ENCODE peak calls at places on chromosomes 3 and 15, in five cellular contexts. E is choroid plexus epithelial cell, Z is adrenal gland, U is IMR-90, P is sigmoid colon. S is an unnamed sample.
A peak's percentile ranks its signal among the peaks of the same experiment; 100 is the strongest.

GRCh38 chr3:53009826-53010539 is 35.9 kb downstream of the SFMBT1 start:
- DNase-seq in U (no peak), P (no peak), E (no peak), Z (no peak), S (no peak)

GRCh38 chr3:132119531-132119930 is 84.7 kb upstream of the CPNE4 start:
- DNase-seq in E (no peak), U (no peak), P (no peak), Z (no peak), S (no peak)

GRCh38 chr15:65384505-65384894 is 6.7 kb upstream of the IGDCC3 start:
- DNase-seq in E (no peak), U (no peak), P (no peak), Z (no peak), S (no peak)

GRCh38 chr15:57253082-57253481 is 123.2 kb upstream of the CGNL1 start:
- DNase-seq in E (peak; percentile 50), Z (no peak), P (no peak), U (no peak), S (no peak)

GRCh38 chr3:117748131-117748530 is 1038.6 kb downstream of the TUSC7 start:
- DNase-seq in U (peak; percentile 42), P (no peak), E (peak; percentile 50), Z (no peak), S (no peak)

GRCh38 chr3:71955549-71956373 is 170.8 kb upstream of the PROK2 start:
- DNase-seq in E (peak; percentile 89), U (peak; percentile 70), P (peak; percentile 82), Z (peak; percentile 88), S (peak; percentile 48)

GRCh38 chr15:57502116-57502515 is 89.6 kb upstream of the MYZAP start:
- DNase-seq in E (peak; percentile 47), U (no peak), Z (no peak), P (no peak), S (no peak)

GRCh38 chr3:183844606-183845005 is 19.2 kb upstream of the MAP6D1 start:
- DNase-seq in E (peak; percentile 87), U (peak; percentile 92), P (no peak), Z (no peak), S (no peak)

GRCh38 chr3:124928333-124929202 is 6.0 kb downstream of the MUC13 start:
- DNase-seq in P (peak; percentile 77), Z (peak; percentile 85), U (peak; percentile 74), E (peak; percentile 85), S (no peak)

DNA sequence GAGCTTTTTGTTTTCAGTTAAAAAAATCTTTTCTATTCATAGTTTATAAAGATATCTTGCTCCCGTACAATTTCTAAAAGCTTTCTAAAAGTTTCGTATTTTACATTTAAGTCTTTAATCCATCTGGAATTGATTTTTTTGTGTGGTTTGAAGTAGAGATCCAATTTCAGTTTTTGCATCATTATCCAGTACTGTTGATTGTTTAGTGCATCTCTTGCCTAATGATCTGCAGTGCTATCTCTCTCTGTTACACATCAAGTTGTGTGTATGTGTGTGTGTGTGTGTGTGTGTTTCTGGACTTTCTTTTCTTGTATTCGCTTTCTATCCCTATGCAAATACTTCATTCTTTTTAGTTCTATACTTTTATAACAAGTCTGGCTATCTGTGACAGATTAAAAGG is 605.8 kb upstream of the DPPA4 start:
- DNase-seq in E (no peak), P (no peak), Z (no peak), U (peak; percentile 9), S (no peak)
- TF ChIP-seq CTCF in E (no peak), P (no peak), Z (no peak), U (no peak), S (no peak)

GRCh38 chr3:126200534-126200933 is 20.1 kb upstream of the ALDH1L1 start:
- DNase-seq in U (no peak), P (no peak), Z (no peak), E (no peak), S (no peak)

GRCh38 chr3:126199256-126199655 is 18.9 kb upstream of the ALDH1L1 start:
- DNase-seq in Z (no peak), U (no peak), P (no peak), E (no peak), S (no peak)

GRCh38 chr3:126201168-126201567 is 20.8 kb upstream of the ALDH1L1 start:
- DNase-seq in U (no peak), Z (no peak), E (no peak), P (no peak), S (no peak)

GRCh38 chr3:126197343-126197742 is 17.0 kb upstream of the ALDH1L1 start:
- DNase-seq in E (no peak), U (no peak), Z (no peak), P (no peak), S (no peak)

GRCh38 chr3:126197854-126198584 is 17.6 kb upstream of the ALDH1L1 start:
- DNase-seq in U (peak; percentile 60), P (peak; percentile 87), Z (peak; percentile 88), E (peak; percentile 89), S (no peak)
- TF ChIP-seq CTCF in U (peak; percentile 72), P (peak; percentile 74), Z (peak; percentile 68), E (peak; percentile 98), S (peak; percentile 16)

GRCh38 chr3:70805044-70805732 is 492.8 kb upstream of the MDFIC2 start:
- DNase-seq in P (no peak), U (peak; percentile 80), Z (no peak), E (peak; percentile 73), S (no peak)
- TF ChIP-seq CTCF in P (no peak), U (no peak), Z (no peak), E (peak; percentile 26), S (no peak)

GRCh38 chr3:15205934-15206661 is at the start of gene CAPN7:
- DNase-seq in U (peak; percentile 91), E (peak; percentile 94), Z (peak; percentile 98), P (peak; percentile 98), S (peak; percentile 96)
- TF ChIP-seq CTCF in U (peak; percentile 55), E (peak; percentile 55), Z (peak; percentile 39), P (peak; percentile 36), S (no peak)

GRCh38 chr3:176650478-176650877 is 546.8 kb downstream of the TBL1XR1 start:
- DNase-seq in Z (no peak), U (peak; percentile 35), E (peak; percentile 33), P (no peak), S (no peak)
- TF ChIP-seq CTCF in Z (no peak), U (no peak), E (peak; percentile 27), P (no peak), S (peak; percentile 57)

DNA sequence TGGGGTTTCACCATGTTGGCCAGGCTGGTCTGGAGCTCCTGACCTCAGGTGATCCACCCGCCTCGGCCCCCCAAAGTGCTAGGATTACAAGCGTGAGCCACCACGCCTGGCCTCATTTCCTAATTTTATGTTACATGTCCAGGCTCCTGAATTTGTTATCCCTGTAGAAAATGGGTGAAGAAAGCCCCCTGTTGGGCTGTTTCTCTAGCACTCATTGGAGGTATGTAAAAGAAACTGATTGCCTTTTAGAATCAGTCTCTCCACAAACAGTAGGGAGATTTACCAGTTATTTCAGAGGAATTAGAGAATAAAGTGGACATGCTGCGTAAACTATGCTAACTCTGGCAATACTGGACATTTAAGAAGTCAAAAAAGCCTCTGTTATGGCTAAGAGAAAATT is 364.1 kb upstream of the TBL1XR1 start:
- DNase-seq in Z (no peak), P (no peak), U (no peak), E (peak; percentile 14), S (no peak)
- TF ChIP-seq CTCF in Z (no peak), P (no peak), U (no peak), E (peak; percentile 16), S (no peak)

GRCh38 chr3:186976802-186977201 is 46.5 kb downstream of the ST6GAL1 start:
- DNase-seq in Z (no peak), U (no peak), E (peak; percentile 48), P (no peak), S (no peak)
- TF ChIP-seq CTCF in Z (no peak), U (no peak), E (no peak), P (no peak), S (no peak)

DNA sequence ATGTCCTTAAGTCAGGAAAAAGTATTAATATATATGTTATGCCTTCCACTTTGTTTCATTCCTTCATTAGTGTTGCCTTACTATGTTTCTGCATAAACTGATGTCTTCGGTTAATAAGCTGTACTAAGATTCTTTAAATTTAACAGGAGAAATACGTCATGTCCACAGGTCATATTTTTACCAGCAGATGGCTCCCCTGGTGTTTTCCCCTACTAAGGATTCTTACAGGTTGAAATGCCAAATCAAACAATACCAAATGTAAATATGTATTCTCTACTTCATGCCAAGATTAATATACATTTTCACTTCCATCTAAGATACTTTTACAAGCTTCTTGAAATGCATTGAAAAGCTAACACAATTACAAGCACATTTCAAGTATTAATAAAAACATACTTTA is 1602.1 kb downstream of the SI start:
- DNase-seq in U (no peak), Z (no peak), E (peak; percentile 10), P (no peak), S (no peak)
- TF ChIP-seq CTCF in U (no peak), Z (no peak), E (no peak), P (no peak), S (no peak)

GRCh38 chr3:14392231-14392630 is 10.2 kb upstream of the SLC6A6 start:
- DNase-seq in Z (no peak), P (no peak), U (no peak), E (no peak), S (no peak)
- TF ChIP-seq CTCF in Z (no peak), P (no peak), U (no peak), E (peak; percentile 20), S (no peak)